ENCODE peak calls at places on chromosomes 2 and 18, in five cellular contexts. One of them, this sample, is unnamed.

GRCh38 chr18:61741881-61742280 is 150.9 kb downstream of the RNF152 start:
- DNase-seq in tibial artery: no peak
- DNase-seq in lower lobe of right lung: no peak
- DNase-seq in IMR-90: no peak
- DNase-seq in mammary epithelial cell: no peak
- DNase-seq in this sample: no peak

GRCh38 chr2:31429759-31430438 is 15.4 kb upstream of the XDH start:
- DNase-seq in tibial artery: no peak
- DNase-seq in lower lobe of right lung: no peak
- DNase-seq in IMR-90: peak
- DNase-seq in mammary epithelial cell: peak
- DNase-seq in this sample: peak

GRCh38 chr2:46373238-46373637 is 76.0 kb downstream of the EPAS1 start:
- DNase-seq in tibial artery: no peak
- DNase-seq in lower lobe of right lung: no peak
- DNase-seq in IMR-90: no peak
- DNase-seq in mammary epithelial cell: no peak
- DNase-seq in this sample: no peak

GRCh38 chr18:36386150-36386920 is 88.8 kb downstream of the FHOD3 start:
- DNase-seq in tibial artery: no peak
- DNase-seq in lower lobe of right lung: no peak
- DNase-seq in IMR-90: no peak
- DNase-seq in mammary epithelial cell: peak
- DNase-seq in this sample: no peak

GRCh38 chr2:120287183-120288015 is 34.7 kb downstream of the RALB start:
- DNase-seq in tibial artery: no peak
- DNase-seq in lower lobe of right lung: no peak
- DNase-seq in IMR-90: peak
- DNase-seq in mammary epithelial cell: peak
- DNase-seq in this sample: no peak

GRCh38 chr2:2773692-2774091 is 442.6 kb upstream of the MYT1L start:
- DNase-seq in tibial artery: no peak
- DNase-seq in lower lobe of right lung: no peak
- DNase-seq in IMR-90: no peak
- DNase-seq in mammary epithelial cell: no peak
- DNase-seq in this sample: no peak

GRCh38 chr2:26691140-26691539 is 1.4 kb upstream of the KCNK3 start:
- DNase-seq in tibial artery: no peak
- DNase-seq in lower lobe of right lung: no peak
- DNase-seq in IMR-90: no peak
- DNase-seq in mammary epithelial cell: no peak
- DNase-seq in this sample: no peak

GRCh38 chr18:6557470-6558245 is 142.9 kb upstream of the L3MBTL4 start:
- DNase-seq in tibial artery: peak
- DNase-seq in lower lobe of right lung: no peak
- DNase-seq in IMR-90: no peak
- DNase-seq in mammary epithelial cell: no peak
- DNase-seq in this sample: no peak

GRCh38 chr2:145484443-145485086 is 964.6 kb upstream of the ZEB2 start:
- DNase-seq in tibial artery: no peak
- DNase-seq in lower lobe of right lung: no peak
- DNase-seq in IMR-90: peak
- DNase-seq in mammary epithelial cell: peak
- DNase-seq in this sample: no peak

GRCh38 chr2:151363709-151364108 is 6.3 kb downstream of the TNFAIP6 start:
- DNase-seq in tibial artery: peak
- DNase-seq in lower lobe of right lung: peak
- DNase-seq in IMR-90: no peak
- DNase-seq in mammary epithelial cell: peak
- DNase-seq in this sample: no peak

GRCh38 chr2:174485763-174486613 is 841 bp downstream of the GPR155 start:
- DNase-seq in tibial artery: no peak
- DNase-seq in lower lobe of right lung: no peak
- DNase-seq in IMR-90: peak
- DNase-seq in mammary epithelial cell: peak
- DNase-seq in this sample: no peak

GRCh38 chr2:34031097-34031496 is 432.0 kb upstream of the FAM98A start:
- DNase-seq in tibial artery: no peak
- DNase-seq in lower lobe of right lung: no peak
- DNase-seq in IMR-90: no peak
- DNase-seq in mammary epithelial cell: no peak
- DNase-seq in this sample: no peak

GRCh38 chr2:111066062-111066593 is 54.6 kb upstream of the BCL2L11 start:
- DNase-seq in tibial artery: no peak
- DNase-seq in lower lobe of right lung: no peak
- DNase-seq in IMR-90: no peak
- DNase-seq in mammary epithelial cell: no peak
- DNase-seq in this sample: no peak

GRCh38 chr2:45839388-45840251 is 188.1 kb downstream of the PRKCE start:
- DNase-seq in tibial artery: no peak
- DNase-seq in lower lobe of right lung: no peak
- DNase-seq in IMR-90: peak
- DNase-seq in mammary epithelial cell: no peak
- DNase-seq in this sample: no peak

GRCh38 chr2:189364607-189365006 is 76.7 kb upstream of the WDR75 start:
- DNase-seq in tibial artery: no peak
- DNase-seq in lower lobe of right lung: no peak
- DNase-seq in IMR-90: no peak
- DNase-seq in mammary epithelial cell: no peak
- DNase-seq in this sample: no peak

DNA sequence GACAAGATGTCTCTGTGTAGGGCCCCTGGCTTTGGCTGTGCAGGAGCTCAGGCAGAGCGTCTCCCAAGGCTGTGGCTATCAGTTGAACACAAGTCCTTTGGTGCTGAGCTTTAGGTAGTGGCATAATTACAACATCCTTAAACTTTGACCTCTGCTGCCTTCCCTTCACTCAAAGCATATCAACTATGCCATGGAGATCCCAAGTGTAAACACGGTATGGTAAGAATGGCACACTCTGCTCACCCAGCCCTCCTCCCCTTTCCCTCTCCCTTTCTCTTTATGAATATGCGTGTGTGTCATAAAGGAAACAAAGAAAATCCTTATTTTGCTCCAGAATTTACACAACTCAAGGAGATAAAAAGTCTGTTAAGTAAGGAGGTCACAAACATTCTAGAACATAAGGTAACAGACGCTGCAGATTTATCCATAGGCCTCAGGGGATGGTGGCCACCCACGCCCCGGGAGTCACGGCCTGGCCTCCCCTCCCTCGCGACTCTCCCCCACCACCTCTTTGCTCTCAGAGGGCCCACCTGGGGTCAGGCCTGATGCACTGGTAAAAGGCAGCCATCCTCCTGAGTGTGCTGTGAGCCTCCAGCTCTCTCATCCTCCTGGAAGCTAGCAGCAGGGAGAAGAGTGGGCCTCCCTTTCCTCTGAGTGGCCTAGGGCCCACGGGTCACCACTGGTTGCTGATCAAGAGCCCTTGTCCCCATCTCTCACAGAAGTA is 67.3 kb downstream of the CRACDL start:
- DNase-seq in tibial artery: no peak
- DNase-seq in lower lobe of right lung: no peak
- DNase-seq in IMR-90: no peak
- DNase-seq in mammary epithelial cell: no peak
- DNase-seq in this sample: no peak
- H3K4me3 ChIP-seq in tibial artery: no peak
- H3K4me3 ChIP-seq in lower lobe of right lung: peak
- H3K4me3 ChIP-seq in IMR-90: no peak
- H3K4me3 ChIP-seq in mammary epithelial cell: no peak
- H3K4me3 ChIP-seq in this sample: no peak

DNA sequence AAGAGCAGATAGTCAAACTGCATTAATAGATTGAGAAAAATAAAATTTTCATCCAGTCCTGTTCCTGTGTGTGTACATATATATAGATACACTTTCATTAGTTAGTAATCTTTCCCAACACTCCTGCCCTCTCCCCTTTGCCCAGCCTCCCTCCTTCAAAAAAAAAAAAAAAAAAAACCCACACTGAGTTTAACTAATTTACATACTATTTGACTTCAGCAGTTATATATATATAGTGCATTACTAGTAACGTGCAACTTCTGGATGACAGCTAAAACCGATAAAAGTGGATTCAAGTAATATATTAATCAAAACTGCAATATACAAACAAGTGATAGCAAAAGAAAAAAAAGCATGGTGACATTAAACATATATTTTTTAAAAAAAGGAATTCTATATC is 1.4 kb downstream of the FIGN start:
- DNase-seq in tibial artery: no peak
- DNase-seq in lower lobe of right lung: no peak
- DNase-seq in IMR-90: no peak
- DNase-seq in mammary epithelial cell: no peak
- DNase-seq in this sample: no peak
- H3K4me3 ChIP-seq in tibial artery: peak
- H3K4me3 ChIP-seq in lower lobe of right lung: peak
- H3K4me3 ChIP-seq in IMR-90: peak
- H3K4me3 ChIP-seq in mammary epithelial cell: peak
- H3K4me3 ChIP-seq in this sample: no peak

GRCh38 chr2:144274131-144274530 is 245.8 kb downstream of the ZEB2 start:
- DNase-seq in tibial artery: no peak
- DNase-seq in lower lobe of right lung: no peak
- DNase-seq in IMR-90: no peak
- DNase-seq in mammary epithelial cell: no peak
- DNase-seq in this sample: no peak

GRCh38 chr2:144279165-144279564 is 240.8 kb downstream of the ZEB2 start:
- DNase-seq in tibial artery: no peak
- DNase-seq in lower lobe of right lung: no peak
- DNase-seq in IMR-90: no peak
- DNase-seq in mammary epithelial cell: no peak
- DNase-seq in this sample: no peak

GRCh38 chr2:144280009-144280408 is 239.9 kb downstream of the ZEB2 start:
- DNase-seq in tibial artery: no peak
- DNase-seq in lower lobe of right lung: no peak
- DNase-seq in IMR-90: peak
- DNase-seq in mammary epithelial cell: no peak
- DNase-seq in this sample: no peak

GRCh38 chr2:144277622-144278354 is 242.1 kb downstream of the ZEB2 start:
- DNase-seq in tibial artery: no peak
- DNase-seq in lower lobe of right lung: no peak
- DNase-seq in IMR-90: no peak
- DNase-seq in mammary epithelial cell: no peak
- DNase-seq in this sample: no peak

GRCh38 chr2:144275340-144275739 is 244.6 kb downstream of the ZEB2 start:
- DNase-seq in tibial artery: no peak
- DNase-seq in lower lobe of right lung: no peak
- DNase-seq in IMR-90: no peak
- DNase-seq in mammary epithelial cell: no peak
- DNase-seq in this sample: no peak
- H3K4me3 ChIP-seq in tibial artery: no peak
- H3K4me3 ChIP-seq in lower lobe of right lung: no peak
- H3K4me3 ChIP-seq in IMR-90: no peak
- H3K4me3 ChIP-seq in mammary epithelial cell: no peak
- H3K4me3 ChIP-seq in this sample: no peak

GRCh38 chr2:140714586-140714985 is 1416.2 kb downstream of the LRP1B start:
- DNase-seq in tibial artery: no peak
- DNase-seq in lower lobe of right lung: no peak
- DNase-seq in IMR-90: no peak
- DNase-seq in mammary epithelial cell: no peak
- DNase-seq in this sample: no peak
- H3K4me3 ChIP-seq in tibial artery: no peak
- H3K4me3 ChIP-seq in lower lobe of right lung: no peak
- H3K4me3 ChIP-seq in IMR-90: no peak
- H3K4me3 ChIP-seq in mammary epithelial cell: no peak
- H3K4me3 ChIP-seq in this sample: no peak

GRCh38 chr2:37472959-37473358 is 128.5 kb downstream of the QPCT start:
- DNase-seq in tibial artery: peak
- DNase-seq in lower lobe of right lung: peak
- DNase-seq in IMR-90: peak
- DNase-seq in mammary epithelial cell: peak
- DNase-seq in this sample: no peak

GRCh38 chr2:37469126-37469525 is 124.7 kb downstream of the QPCT start:
- DNase-seq in tibial artery: no peak
- DNase-seq in lower lobe of right lung: no peak
- DNase-seq in IMR-90: no peak
- DNase-seq in mammary epithelial cell: no peak
- DNase-seq in this sample: no peak

GRCh38 chr2:37471104-37471503 is 126.7 kb downstream of the QPCT start:
- DNase-seq in tibial artery: no peak
- DNase-seq in lower lobe of right lung: no peak
- DNase-seq in IMR-90: no peak
- DNase-seq in mammary epithelial cell: no peak
- DNase-seq in this sample: no peak

GRCh38 chr2:37468139-37468538 is 123.7 kb downstream of the QPCT start:
- DNase-seq in tibial artery: no peak
- DNase-seq in lower lobe of right lung: no peak
- DNase-seq in IMR-90: no peak
- DNase-seq in mammary epithelial cell: no peak
- DNase-seq in this sample: no peak

GRCh38 chr2:37471994-37472393 is 127.6 kb downstream of the QPCT start:
- DNase-seq in tibial artery: no peak
- DNase-seq in lower lobe of right lung: no peak
- DNase-seq in IMR-90: peak
- DNase-seq in mammary epithelial cell: peak
- DNase-seq in this sample: no peak
- H3K4me3 ChIP-seq in tibial artery: no peak
- H3K4me3 ChIP-seq in lower lobe of right lung: no peak
- H3K4me3 ChIP-seq in IMR-90: no peak
- H3K4me3 ChIP-seq in mammary epithelial cell: no peak
- H3K4me3 ChIP-seq in this sample: no peak

This sample was measured in Jurkat, Clone E6-1.